ENCODE peak calls at places on chromosome X, in six cellular contexts. Q, W, Z, R, S and F are unnamed samples.

GRCh38 chrX:154046262-154046771 is 26.6 kb upstream of the IRAK1 start:
- DNase-seq in Z (no peak), R (no peak), Q (peak), S (no peak), W (no peak), F (no peak)

GRCh38 chrX:45003080-45003479 is 130.1 kb downstream of the KDM6A start:
- DNase-seq in S (no peak), Z (no peak), Q (no peak), W (no peak), R (no peak), F (no peak)

GRCh38 chrX:87338510-87338909 is 179.1 kb upstream of the KLHL4 start:
- DNase-seq in W (no peak), Q (peak), R (no peak), Z (no peak), S (no peak), F (no peak)

GRCh38 chrX:21837056-21837455 is 2.4 kb upstream of the MBTPS2 start:
- DNase-seq in Z (no peak), Q (no peak), R (no peak), W (no peak), S (no peak), F (no peak)

GRCh38 chrX:87900320-87900908 is 382.8 kb downstream of the KLHL4 start:
- DNase-seq in W (no peak), R (no peak), Z (no peak), Q (no peak), S (no peak), F (no peak)

GRCh38 chrX:105821471-105822081 is 763 bp upstream of the NRK start:
- DNase-seq in R (no peak), Z (no peak), W (no peak), Q (peak), S (no peak), F (no peak)

GRCh38 chrX:109797311-109797975 is 64.4 kb upstream of the ACSL4 start:
- DNase-seq in R (no peak), W (no peak), Q (no peak), S (no peak), Z (no peak), F (no peak)

GRCh38 chrX:52865328-52865980 is 2.4 kb downstream of the XAGE3 start:
- DNase-seq in Q (no peak), W (no peak), R (no peak), S (no peak), Z (no peak), F (no peak)

GRCh38 chrX:65821721-65822496 is 154.5 kb downstream of the MSN start:
- DNase-seq in W (no peak), R (no peak), Q (no peak), S (no peak), Z (no peak), F (no peak)

GRCh38 chrX:138866643-138867042 is 155.1 kb upstream of the FGF13 start:
- DNase-seq in W (no peak), S (no peak), Q (no peak), Z (no peak), R (no peak), F (no peak)

GRCh38 chrX:44010626-44011025 is 37.4 kb upstream of the NDP start:
- DNase-seq in R (no peak), Z (no peak), S (no peak), W (no peak), Q (no peak), F (no peak)

GRCh38 chrX:72526534-72527508 is 45.8 kb downstream of the HDAC8 start:
- DNase-seq in Q (peak), W (no peak), R (no peak), S (no peak), Z (no peak), F (no peak)

GRCh38 chrX:95764972-95765451 is 919.6 kb upstream of the DIAPH2 start:
- DNase-seq in S (no peak), R (no peak), Z (no peak), Q (peak), W (no peak), F (no peak)

GRCh38 chrX:109934434-109934833 is 68.5 kb upstream of the TMEM164 start:
- DNase-seq in Z (no peak), W (no peak), S (no peak), Q (peak), R (no peak), F (no peak)

GRCh38 chrX:154750301-154751120 is at the start of gene GAB3:
- DNase-seq in W (no peak), S (no peak), Q (no peak), Z (no peak), R (peak), F (no peak)

GRCh38 chrX:28126886-28127285 is 145.6 kb upstream of the DCAF8L1 start:
- DNase-seq in S (no peak), Q (no peak), Z (no peak), R (no peak), W (no peak), F (no peak)

GRCh38 chrX:10482262-10482661 is 138.1 kb downstream of the MID1 start:
- DNase-seq in Z (no peak), Q (no peak), R (no peak), W (no peak), S (no peak), F (no peak)